ENCODE peak calls at places on chromosomes 5 and 9, in seven cellular contexts. O is NCI-H2029, G is putamen, X is ovary, R is SK-N-SH, F is thoracic aorta, H is NCI-H1092. S is an unnamed sample.

GRCh38 chr5:178403351-178403750 is 170.7 kb upstream of the PHYKPL start:
- DNase-seq in F (no peak), O (no peak), R (no peak), X (no peak), G (no peak), H (no peak), S (no peak)

GRCh38 chr9:16645970-16646369 is 224.5 kb downstream of the BNC2 start:
- DNase-seq in G (no peak), X (no peak), H (no peak), R (no peak), F (no peak), O (no peak), S (no peak)

GRCh38 chr9:110769667-110770066 is 101.1 kb downstream of the MUSK start:
- DNase-seq in R (no peak), X (no peak), F (no peak), H (no peak), G (no peak), O (no peak), S (no peak)

GRCh38 chr9:132237481-132237880 is 75.6 kb downstream of the NTNG2 start:
- DNase-seq in X (no peak), F (no peak), G (no peak), H (no peak), R (no peak), O (no peak), S (no peak)

GRCh38 chr9:15999422-16000339 is 446.8 kb downstream of the CCDC171 start:
- DNase-seq in G (no peak), O (no peak), F (no peak), X (no peak), R (peak), H (no peak), S (peak)

GRCh38 chr5:92401492-92401891 is 1018.4 kb upstream of the ARRDC3 start:
- DNase-seq in G (peak), O (no peak), H (no peak), F (no peak), R (no peak), X (no peak), S (peak)

GRCh38 chr5:57939771-57940170 is 457.2 kb upstream of the ACTBL2 start:
- DNase-seq in R (no peak), O (no peak), H (no peak), F (no peak), G (no peak), X (no peak), S (no peak)

GRCh38 chr5:168291281-168291960 is at the start of gene WWC1:
- DNase-seq in O (peak), R (peak), H (peak), G (peak), F (no peak), X (no peak), S (peak)

GRCh38 chr5:111584651-111585050 is 72.3 kb upstream of the STARD4 start:
- DNase-seq in R (no peak), G (no peak), F (no peak), H (no peak), X (no peak), O (no peak), S (peak)

GRCh38 chr9:129885018-129885669 is 49.9 kb downstream of the USP20 start:
- DNase-seq in H (peak), X (no peak), O (peak), R (no peak), G (no peak), F (no peak), S (no peak)

GRCh38 chr5:74641778-74642542 is 1.4 kb upstream of the ENC1 start:
- DNase-seq in H (no peak), F (peak), X (peak), O (no peak), G (peak), R (peak), S (peak)

GRCh38 chr9:97405551-97405950 is 6.3 kb upstream of the TDRD7 start:
- DNase-seq in G (no peak), F (no peak), R (no peak), O (no peak), X (no peak), H (no peak), S (no peak)

GRCh38 chr5:33524476-33524875 is 83.7 kb downstream of the TARS1 start:
- DNase-seq in X (no peak), H (no peak), O (no peak), F (no peak), R (no peak), G (no peak), S (no peak)

GRCh38 chr9:105444130-105444529 is 3.7 kb upstream of the FSD1L start:
- DNase-seq in H (no peak), F (no peak), R (no peak), G (no peak), X (no peak), O (no peak), S (no peak)

GRCh38 chr9:1766042-1766441 is 249.1 kb upstream of the SMARCA2 start:
- DNase-seq in X (no peak), F (no peak), R (no peak), O (no peak), H (no peak), G (no peak), S (no peak)

GRCh38 chr5:148268556-148268955 is at the start of gene SPINK13:
- DNase-seq in F (no peak), X (peak), R (no peak), H (no peak), G (no peak), O (no peak), S (peak)

GRCh38 chr5:130141689-130142320 is 237.5 kb downstream of the CHSY3 start:
- DNase-seq in H (no peak), F (no peak), X (no peak), R (peak), O (no peak), G (peak), S (peak)

GRCh38 chr5:113378486-113378885 is 56.3 kb downstream of the TSSK1B start:
- DNase-seq in O (no peak), H (no peak), X (no peak), F (no peak), G (no peak), R (no peak), S (no peak)

GRCh38 chr9:37446401-37446800 is 18.8 kb downstream of the ZBTB5 start:
- DNase-seq in X (no peak), G (no peak), H (no peak), R (no peak), O (no peak), F (no peak), S (no peak)

GRCh38 chr5:54062958-54063357 is 247.4 kb downstream of the ARL15 start:
- DNase-seq in F (no peak), G (no peak), O (no peak), X (no peak), H (no peak), R (no peak), S (no peak)

GRCh38 chr5:119913425-119913824 is 284.1 kb downstream of the FAM170A start:
- DNase-seq in R (no peak), G (no peak), H (no peak), X (no peak), F (no peak), O (no peak), S (no peak)

GRCh38 chr5:54523534-54523933 is 6.0 kb downstream of the SNX18 start:
- DNase-seq in F (no peak), O (no peak), X (no peak), H (no peak), G (no peak), R (no peak), S (no peak)

GRCh38 chr9:93093449-93094293 is 2.3 kb upstream of the CARD19 start:
- DNase-seq in R (no peak), F (no peak), G (no peak), X (peak), O (no peak), H (no peak), S (peak)

GRCh38 chr9:6008169-6008979 is 7.0 kb downstream of the RANBP6 start:
- DNase-seq in R (peak), O (peak), F (peak), H (peak), X (peak), G (peak), S (peak)

GRCh38 chr9:91395106-91395552 is 28.5 kb downstream of the NFIL3 start:
- DNase-seq in G (no peak), X (no peak), O (no peak), R (no peak), F (no peak), H (no peak), S (peak)

GRCh38 chr5:172504736-172505402 is 50.5 kb upstream of the SH3PXD2B start:
- DNase-seq in G (no peak), F (no peak), O (no peak), X (peak), H (no peak), R (no peak), S (no peak)

GRCh38 chr5:116947691-116948528 is 373.3 kb upstream of the SEMA6A start:
- DNase-seq in R (peak), G (peak), O (peak), X (no peak), F (no peak), H (peak), S (peak)

GRCh38 chr5:171470420-171470819 is 51.0 kb downstream of the FGF18 start:
- DNase-seq in H (no peak), F (no peak), R (no peak), G (no peak), X (no peak), O (no peak), S (no peak)

GRCh38 chr9:79734989-79735779 is 163.4 kb downstream of the TLE4 start:
- DNase-seq in R (no peak), G (no peak), O (no peak), H (no peak), F (no peak), X (no peak), S (no peak)

GRCh38 chr5:35041251-35041650 is 6.5 kb downstream of the AGXT2 start:
- DNase-seq in R (no peak), O (no peak), X (no peak), F (no peak), H (no peak), G (no peak), S (no peak)

GRCh38 chr5:127864511-127864910 is 161.3 kb downstream of the CCDC192 start:
- DNase-seq in G (no peak), R (no peak), X (no peak), H (no peak), O (no peak), F (no peak), S (no peak)

GRCh38 chr5:134503088-134503936 is 22.2 kb upstream of the JADE2 start:
- DNase-seq in R (peak), X (peak), O (peak), G (no peak), F (peak), H (no peak), S (peak)

GRCh38 chr5:1359713-1360112 is 14.8 kb upstream of the CLPTM1L start:
- DNase-seq in R (no peak), X (no peak), G (no peak), F (no peak), O (no peak), H (no peak), S (no peak)

S was measured in hepatocyte.